ENCODE peak calls at places on chromosomes 12 and 14, in five cellular contexts. N is Caki2; I is stimulated activated CD4-positive, alpha-beta T cell treated with anti-CD3 and anti-CD28 coated beads, Interleukin-4, amount 100 ng/mL, for 48 hours; J is DMS153; X is head of caudate nucleus. B is an unnamed sample.

GRCh38 chr12:65643595-65644386 is 180.5 kb upstream of the HMGA2 start:
- DNase-seq in X (no peak), J (no peak), N (peak), I (no peak), B (no peak)

GRCh38 chr12:108323581-108323980 is 15.5 kb downstream of the CMKLR1 start:
- DNase-seq in J (no peak), I (no peak), X (no peak), N (no peak), B (no peak)

GRCh38 chr14:99968156-99968920 is 96.9 kb upstream of the EVL start:
- DNase-seq in J (no peak), I (no peak), N (no peak), X (no peak), B (no peak)

GRCh38 chr14:58467575-58467974 is 40.1 kb downstream of the KIAA0586 start:
- DNase-seq in X (no peak), N (no peak), J (no peak), I (no peak), B (no peak)

GRCh38 chr12:64883264-64884163 is 59.1 kb downstream of the TBC1D30 start:
- DNase-seq in J (no peak), I (no peak), N (no peak), X (no peak), B (no peak)

GRCh38 chr12:1435044-1435443 is 159.3 kb downstream of the FBXL14 start:
- DNase-seq in J (no peak), X (no peak), I (no peak), N (no peak), B (no peak)

GRCh38 chr14:48744202-48744601 is 842.0 kb downstream of the RPS29 start:
- DNase-seq in I (no peak), X (no peak), N (no peak), J (no peak), B (no peak)

GRCh38 chr14:105192866-105193731 is 12.0 kb upstream of the NUDT14 start:
- DNase-seq in J (no peak), I (no peak), N (no peak), X (no peak), B (no peak)

GRCh38 chr12:78916845-78917480 is 52.4 kb downstream of the SYT1 start:
- DNase-seq in X (no peak), J (no peak), I (no peak), N (peak), B (no peak)

GRCh38 chr14:59321184-59321952 is 132.9 kb downstream of the DAAM1 start:
- DNase-seq in I (no peak), X (no peak), J (no peak), N (no peak), B (no peak)

GRCh38 chr14:76267322-76268012 is 108.5 kb upstream of the ESRRB start:
- DNase-seq in N (no peak), X (peak), J (peak), I (peak), B (peak)

GRCh38 chr14:61472025-61472672 is 150.8 kb downstream of the PRKCH start:
- DNase-seq in X (no peak), J (no peak), I (no peak), N (peak), B (no peak)

GRCh38 chr14:77086017-77086727 is 11.9 kb upstream of the CIPC start:
- DNase-seq in N (no peak), X (no peak), J (peak), I (no peak), B (no peak)

GRCh38 chr12:19273482-19274330 is 144.2 kb downstream of the PLEKHA5 start:
- DNase-seq in X (no peak), J (peak), I (peak), N (peak), B (peak)

GRCh38 chr14:92971601-92972180 is 48.7 kb downstream of the CHGA start:
- DNase-seq in J (no peak), N (no peak), I (no peak), X (no peak), B (peak)

GRCh38 chr12:64083285-64084210 is 138.5 kb downstream of the KICS2 start:
- DNase-seq in J (peak), I (no peak), N (peak), X (peak), B (no peak)

GRCh38 chr12:92945659-92946220 is 16.6 kb upstream of the EEA1 start:
- DNase-seq in N (no peak), J (no peak), I (no peak), X (no peak), B (no peak)

GRCh38 chr14:51147183-51147582 is 52.3 kb upstream of the TRIM9 start:
- DNase-seq in J (no peak), X (no peak), I (no peak), N (no peak), B (no peak)

GRCh38 chr12:42761601-42762350 is 172.2 kb upstream of the PRICKLE1 start:
- DNase-seq in J (no peak), I (no peak), N (no peak), X (no peak), B (no peak)

GRCh38 chr12:54038760-54039414 is 6.0 kb downstream of the HOXC5 start:
- DNase-seq in J (no peak), I (no peak), N (no peak), X (no peak), B (no peak)

GRCh38 chr12:10310926-10311705 is 3.4 kb downstream of the KLRD1 start:
- DNase-seq in N (no peak), X (no peak), I (no peak), J (no peak), B (no peak)

GRCh38 chr12:93839076-93839475 is 161.9 kb downstream of the CRADD start:
- DNase-seq in N (no peak), J (no peak), I (no peak), X (no peak), B (no peak)

GRCh38 chr12:64578556-64578955 is 31.7 kb upstream of the RASSF3 start:
- DNase-seq in N (no peak), I (no peak), X (no peak), J (no peak), B (no peak)

GRCh38 chr12:103503546-103504480 is 8.0 kb upstream of the C12orf42 start:
- DNase-seq in N (no peak), J (no peak), I (no peak), X (peak), B (no peak)

GRCh38 chr14:88063807-88064206 is 58.9 kb downstream of the GPR65 start:
- DNase-seq in J (no peak), X (no peak), I (no peak), N (peak), B (no peak)

GRCh38 chr14:90924618-90925345 is 108.6 kb upstream of the TTC7B start:
- DNase-seq in I (no peak), X (no peak), N (no peak), J (no peak), B (no peak)

GRCh38 chr12:8031872-8032241 is 659 bp upstream of the FOXJ2 start:
- DNase-seq in I (no peak), J (no peak), N (no peak), X (no peak), B (no peak)